ENCODE peak calls at places on chromosomes 13 and 19, in five cellular contexts. One of them, this sample, is unnamed.

GRCh38 chr13:39876258-39876657 is 220.8 kb downstream of the COG6 start:
- DNase-seq in IMR-90: peak
- DNase-seq in mesenchymal stem cell: peak
- DNase-seq in H1: no peak
- DNase-seq in trophoblast cell: peak
- DNase-seq in this sample: no peak

GRCh38 chr19:49475995-49476880 is 2.2 kb downstream of the FLT3LG start:
- DNase-seq in IMR-90: no peak
- DNase-seq in mesenchymal stem cell: peak
- DNase-seq in H1: no peak
- DNase-seq in trophoblast cell: peak
- DNase-seq in this sample: peak

GRCh38 chr13:98664047-98664446 is 87.1 kb upstream of the STK24 start:
- DNase-seq in IMR-90: peak
- DNase-seq in mesenchymal stem cell: peak
- DNase-seq in H1: no peak
- DNase-seq in trophoblast cell: peak
- DNase-seq in this sample: no peak

GRCh38 chr13:46160474-46161066 is 21.4 kb downstream of the LCP1 start:
- DNase-seq in IMR-90: peak
- DNase-seq in mesenchymal stem cell: peak
- DNase-seq in H1: no peak
- DNase-seq in trophoblast cell: peak
- DNase-seq in this sample: peak

GRCh38 chr13:61410669-61411297 is 4.9 kb downstream of the PCDH20 start:
- DNase-seq in IMR-90: peak
- DNase-seq in mesenchymal stem cell: peak
- DNase-seq in H1: no peak
- DNase-seq in trophoblast cell: peak
- DNase-seq in this sample: no peak

GRCh38 chr13:31944262-31945160 is 87.1 kb upstream of the FRY start:
- DNase-seq in IMR-90: no peak
- DNase-seq in mesenchymal stem cell: no peak
- DNase-seq in H1: no peak
- DNase-seq in trophoblast cell: no peak
- DNase-seq in this sample: no peak

GRCh38 chr19:42268704-42269517 is at the start of gene CIC:
- DNase-seq in IMR-90: peak
- DNase-seq in mesenchymal stem cell: peak
- DNase-seq in H1: peak
- DNase-seq in trophoblast cell: peak
- DNase-seq in this sample: peak

GRCh38 chr19:42068756-42069571 is 1.0 kb downstream of the GRIK5 start:
- DNase-seq in IMR-90: no peak
- DNase-seq in mesenchymal stem cell: no peak
- DNase-seq in H1: no peak
- DNase-seq in trophoblast cell: no peak
- DNase-seq in this sample: no peak

GRCh38 chr13:44758595-44759221 is 182.6 kb upstream of the TSC22D1 start:
- DNase-seq in IMR-90: peak
- DNase-seq in mesenchymal stem cell: peak
- DNase-seq in H1: no peak
- DNase-seq in trophoblast cell: peak
- DNase-seq in this sample: no peak

GRCh38 chr13:72820156-72820897 is 38.4 kb downstream of the PIBF1 start:
- DNase-seq in IMR-90: peak
- DNase-seq in mesenchymal stem cell: peak
- DNase-seq in H1: no peak
- DNase-seq in trophoblast cell: peak
- DNase-seq in this sample: no peak

GRCh38 chr19:6516659-6517291 is 14.1 kb upstream of the TNFSF9 start:
- DNase-seq in IMR-90: peak
- DNase-seq in mesenchymal stem cell: peak
- DNase-seq in H1: no peak
- DNase-seq in trophoblast cell: peak
- DNase-seq in this sample: peak

GRCh38 chr13:112814905-112815585 is 125.2 kb downstream of the ATP11A start:
- DNase-seq in IMR-90: peak
- DNase-seq in mesenchymal stem cell: peak
- DNase-seq in H1: no peak
- DNase-seq in trophoblast cell: no peak
- DNase-seq in this sample: no peak

GRCh38 chr19:54729416-54730188 is 5.4 kb downstream of the KIR3DL3 start:
- DNase-seq in IMR-90: no peak
- DNase-seq in mesenchymal stem cell: no peak
- DNase-seq in H1: no peak
- DNase-seq in trophoblast cell: no peak
- DNase-seq in this sample: no peak

GRCh38 chr13:87172166-87172825 is 498.9 kb upstream of the SLITRK5 start:
- DNase-seq in IMR-90: no peak
- DNase-seq in mesenchymal stem cell: peak
- DNase-seq in H1: no peak
- DNase-seq in trophoblast cell: no peak
- DNase-seq in this sample: no peak

GRCh38 chr19:35013820-35014754 is 14.0 kb downstream of the GRAMD1A start:
- DNase-seq in IMR-90: no peak
- DNase-seq in mesenchymal stem cell: no peak
- DNase-seq in H1: no peak
- DNase-seq in trophoblast cell: no peak
- DNase-seq in this sample: no peak

GRCh38 chr13:114059428-114059827 is 73.0 kb downstream of the RASA3 start:
- DNase-seq in IMR-90: no peak
- DNase-seq in mesenchymal stem cell: no peak
- DNase-seq in H1: no peak
- DNase-seq in trophoblast cell: no peak
- DNase-seq in this sample: no peak

GRCh38 chr13:85197431-85197830 is 601.8 kb downstream of the SLITRK6 start:
- DNase-seq in IMR-90: no peak
- DNase-seq in mesenchymal stem cell: peak
- DNase-seq in H1: no peak
- DNase-seq in trophoblast cell: no peak
- DNase-seq in this sample: no peak

GRCh38 chr13:93147293-93147645 is 79.3 kb upstream of the GPC6 start:
- DNase-seq in IMR-90: no peak
- DNase-seq in mesenchymal stem cell: no peak
- DNase-seq in H1: no peak
- DNase-seq in trophoblast cell: no peak
- DNase-seq in this sample: no peak

GRCh38 chr19:35995655-35995993 is 636 bp downstream of the SDHAF1 start:
- DNase-seq in IMR-90: peak
- DNase-seq in mesenchymal stem cell: peak
- DNase-seq in H1: no peak
- DNase-seq in trophoblast cell: peak
- DNase-seq in this sample: no peak

GRCh38 chr13:58852076-58852475 is 1220.5 kb downstream of the PCDH17 start:
- DNase-seq in IMR-90: no peak
- DNase-seq in mesenchymal stem cell: peak
- DNase-seq in H1: no peak
- DNase-seq in trophoblast cell: no peak
- DNase-seq in this sample: no peak

GRCh38 chr19:27738569-27739193 is 1474.3 kb downstream of the UQCRFS1 start:
- DNase-seq in IMR-90: no peak
- DNase-seq in mesenchymal stem cell: no peak
- DNase-seq in H1: no peak
- DNase-seq in trophoblast cell: no peak
- DNase-seq in this sample: no peak

GRCh38 chr19:49491804-49492572 is 4.2 kb upstream of the RPS11 start:
- DNase-seq in IMR-90: no peak
- DNase-seq in mesenchymal stem cell: no peak
- DNase-seq in H1: no peak
- DNase-seq in trophoblast cell: no peak
- DNase-seq in this sample: no peak

GRCh38 chr19:7450243-7451223 is 38.3 kb downstream of the PEX11G start:
- DNase-seq in IMR-90: peak
- DNase-seq in mesenchymal stem cell: peak
- DNase-seq in H1: no peak
- DNase-seq in trophoblast cell: peak
- DNase-seq in this sample: peak

GRCh38 chr19:57078802-57079201 is 41.0 kb upstream of the USP29 start:
- DNase-seq in IMR-90: no peak
- DNase-seq in mesenchymal stem cell: no peak
- DNase-seq in H1: no peak
- DNase-seq in trophoblast cell: no peak
- DNase-seq in this sample: no peak

GRCh38 chr13:39385621-39386231 is 217.3 kb downstream of the LHFPL6 start:
- DNase-seq in IMR-90: peak
- DNase-seq in mesenchymal stem cell: no peak
- DNase-seq in H1: peak
- DNase-seq in trophoblast cell: no peak
- DNase-seq in this sample: peak

DNA sequence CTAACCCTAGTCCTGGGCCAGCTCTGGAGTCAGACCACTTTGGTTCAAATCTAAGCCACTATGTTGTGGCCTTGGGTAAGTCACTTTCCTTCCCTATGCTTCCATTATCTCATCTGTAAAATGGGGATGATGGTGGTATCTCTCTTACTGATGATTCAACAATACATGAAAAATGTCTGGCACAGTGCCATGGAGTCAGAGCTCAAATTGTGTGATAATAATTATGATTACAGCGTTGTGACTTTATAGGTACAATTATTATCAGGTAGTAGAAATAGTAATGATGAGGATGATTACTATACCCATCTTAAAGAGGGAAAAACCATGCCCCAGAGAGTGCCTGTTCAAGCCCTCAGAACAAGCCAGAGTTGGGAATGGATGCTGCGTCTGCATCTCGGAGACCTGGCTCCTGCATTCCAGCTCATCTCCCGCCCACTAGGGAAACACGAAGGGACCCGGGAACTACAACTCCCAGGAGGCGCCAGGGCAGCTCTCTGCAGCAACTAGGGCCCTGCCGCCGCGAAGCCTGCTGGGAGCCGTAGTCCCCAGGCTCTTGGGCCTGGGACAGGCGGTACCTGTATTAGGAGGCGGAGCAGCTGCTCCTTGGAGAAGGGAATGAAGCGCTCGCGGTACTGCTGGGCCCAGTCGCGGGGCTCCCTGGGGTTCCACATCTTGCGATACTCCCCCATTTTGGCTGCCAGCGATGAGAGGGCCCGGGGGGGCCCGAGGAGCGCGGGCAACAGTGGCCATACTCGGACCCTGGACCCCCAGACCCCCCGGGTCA is 832 bp downstream of the TMEM143 start:
- DNase-seq in IMR-90: peak
- DNase-seq in mesenchymal stem cell: peak
- DNase-seq in H1: peak
- DNase-seq in trophoblast cell: peak
- DNase-seq in this sample: peak
- H3K4ac ChIP-seq in IMR-90: peak
- H3K4ac ChIP-seq in mesenchymal stem cell: peak
- H3K4ac ChIP-seq in H1: peak
- H3K4ac ChIP-seq in trophoblast cell: peak
- H3K4ac ChIP-seq in this sample: no peak

DNA sequence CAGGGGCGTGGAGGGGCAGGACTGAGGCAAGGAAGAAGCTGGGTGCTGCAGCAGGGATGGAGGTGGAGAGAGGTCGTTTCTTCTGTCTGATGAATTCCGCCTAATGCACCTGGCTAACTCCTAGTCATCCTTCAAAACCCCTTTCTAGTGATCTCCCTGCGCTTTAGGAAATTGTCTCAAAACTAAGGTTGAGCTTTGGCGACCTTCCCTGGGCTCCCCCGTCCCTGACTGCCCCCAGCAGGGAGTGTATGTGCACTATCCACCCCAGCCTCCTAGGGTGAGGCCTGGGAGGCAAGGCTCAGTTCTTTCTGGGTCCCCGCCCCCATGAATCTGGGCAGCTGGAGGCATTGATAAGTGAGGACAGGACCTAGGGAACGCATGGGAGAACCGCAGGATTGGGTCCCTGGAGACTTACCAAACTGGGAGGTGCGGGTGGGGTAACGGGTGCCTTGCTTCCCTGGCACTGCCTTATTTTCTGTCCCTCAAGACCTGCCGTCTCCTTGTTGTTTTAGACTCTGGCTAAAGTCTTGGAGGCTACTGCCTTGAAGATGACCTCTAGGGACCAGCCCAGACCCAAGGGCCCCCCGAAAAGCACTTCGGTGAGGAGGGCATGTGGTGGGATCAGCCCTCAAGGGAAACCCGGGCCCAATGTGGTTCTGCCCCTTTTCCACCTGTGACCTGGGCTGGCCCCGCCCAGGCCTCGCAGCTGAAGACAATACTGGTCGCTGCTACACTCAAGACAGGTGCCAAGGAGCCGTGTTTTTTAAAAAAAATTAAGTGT is 512 bp downstream of the TLE6 start:
- DNase-seq in IMR-90: no peak
- DNase-seq in mesenchymal stem cell: peak
- DNase-seq in H1: no peak
- DNase-seq in trophoblast cell: peak
- DNase-seq in this sample: no peak
- H3K4me3 ChIP-seq in IMR-90: no peak
- H3K4me3 ChIP-seq in mesenchymal stem cell: no peak
- H3K4me3 ChIP-seq in H1: peak
- H3K4me3 ChIP-seq in trophoblast cell: no peak
- H3K4me3 ChIP-seq in this sample: no peak

DNA sequence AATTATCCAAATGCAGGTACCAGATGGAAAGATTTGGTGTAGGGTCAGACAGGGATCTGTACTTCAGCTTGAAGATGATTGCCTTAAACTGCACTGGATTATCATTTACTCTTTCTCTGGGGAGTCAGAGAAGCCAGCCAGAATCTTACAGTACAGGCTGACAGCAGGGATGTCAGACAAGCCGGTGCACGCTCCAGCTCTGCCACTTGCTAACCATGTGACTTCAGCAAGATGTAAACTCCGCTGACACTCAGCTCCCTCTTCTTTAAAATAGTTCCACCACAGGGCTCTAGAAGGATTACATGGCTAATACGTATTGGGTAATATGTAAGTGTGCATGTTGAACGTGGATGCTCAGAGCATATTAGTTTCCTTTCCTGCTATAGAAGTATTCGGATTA is 251.4 kb upstream of the MAB21L1 start:
- DNase-seq in IMR-90: no peak
- DNase-seq in mesenchymal stem cell: no peak
- DNase-seq in H1: no peak
- DNase-seq in trophoblast cell: no peak
- DNase-seq in this sample: no peak
- H3K14ac ChIP-seq in IMR-90: no peak
- H3K14ac ChIP-seq in mesenchymal stem cell: no peak
- H3K14ac ChIP-seq in H1: no peak
- H3K14ac ChIP-seq in trophoblast cell: no peak
- H3K14ac ChIP-seq in this sample: no peak

DNA sequence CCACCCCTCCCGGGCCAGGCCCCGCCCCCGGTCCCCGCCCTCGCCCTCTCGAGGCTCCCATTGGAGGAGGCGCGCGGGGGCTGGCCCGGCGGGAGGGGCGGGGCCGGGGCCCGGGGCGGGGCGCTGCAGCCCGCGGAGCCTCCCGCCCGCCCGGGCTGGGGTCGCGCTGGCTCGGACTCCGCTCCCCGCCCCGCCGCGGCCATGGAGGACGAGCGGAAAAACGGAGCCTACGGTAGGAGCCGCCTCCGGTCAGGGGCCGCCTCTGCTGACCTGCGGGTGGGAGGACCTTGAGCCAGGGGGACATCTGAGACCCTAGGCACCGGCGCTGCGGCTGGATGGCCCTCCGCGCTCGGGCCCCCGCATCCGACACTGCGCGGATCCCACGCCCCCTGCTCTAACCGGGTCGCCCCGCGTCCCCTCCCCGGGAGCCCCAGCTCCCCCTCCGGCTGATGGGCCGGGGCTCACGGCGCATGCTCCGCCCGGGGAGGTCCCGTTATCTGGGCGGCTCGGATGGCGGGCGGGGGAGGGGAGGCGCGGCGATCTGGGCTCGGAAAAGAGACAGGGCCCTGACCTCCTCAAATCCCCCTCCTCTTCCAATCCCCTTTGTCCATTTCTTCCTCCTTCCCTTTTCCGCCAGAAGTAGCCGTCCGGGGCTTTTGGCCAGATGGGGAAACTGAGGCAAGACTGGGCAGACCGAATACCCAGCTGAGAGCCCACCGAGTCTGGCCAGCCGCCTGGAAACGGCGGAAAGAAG is 15.4 kb upstream of the AP1M2 start:
- DNase-seq in IMR-90: peak
- DNase-seq in mesenchymal stem cell: peak
- DNase-seq in H1: no peak
- DNase-seq in trophoblast cell: peak
- DNase-seq in this sample: peak
- H3K4ac ChIP-seq in IMR-90: peak
- H3K4ac ChIP-seq in mesenchymal stem cell: peak
- H3K4ac ChIP-seq in H1: no peak
- H3K4ac ChIP-seq in trophoblast cell: peak
- H3K4ac ChIP-seq in this sample: peak

This sample was measured in neuronal stem cell.